ENCODE peak calls at places on chromosomes 12 and 14, in nine cellular contexts. One of them, this sample, is unnamed.

GRCh38 chr12:70242695-70243509 is at the start of gene CNOT2:
- DNase-seq in germinal center: peak
- DNase-seq in foreskin keratinocyte: peak
- DNase-seq in NCI-H2029: peak
- DNase-seq in NB4: peak
- DNase-seq in mammary epithelial cell: peak
- DNase-seq in activated T-cell treated with anti-CD3 and anti-CD28 coated beads, Interleukin-2, amount 50 U/mL, for 1 hour: peak
- DNase-seq in colonic mucosa: peak
- DNase-seq in COR-L47: peak
- DNase-seq in this sample: peak

GRCh38 chr12:124683330-124683662 is 115.9 kb upstream of the NCOR2 start:
- DNase-seq in NCI-H2029: no peak
- DNase-seq in mammary epithelial cell: peak
- DNase-seq in COR-L47: no peak
- DNase-seq in foreskin keratinocyte: peak
- DNase-seq in activated T-cell treated with anti-CD3 and anti-CD28 coated beads, Interleukin-2, amount 50 U/mL, for 1 hour: no peak
- DNase-seq in colonic mucosa: peak
- DNase-seq in germinal center: no peak
- DNase-seq in NB4: peak
- DNase-seq in this sample: no peak

GRCh38 chr14:54839681-54840080 is 62.9 kb downstream of the GCH1 start:
- DNase-seq in NCI-H2029: no peak
- DNase-seq in foreskin keratinocyte: no peak
- DNase-seq in activated T-cell treated with anti-CD3 and anti-CD28 coated beads, Interleukin-2, amount 50 U/mL, for 1 hour: no peak
- DNase-seq in NB4: no peak
- DNase-seq in germinal center: no peak
- DNase-seq in mammary epithelial cell: peak
- DNase-seq in colonic mucosa: no peak
- DNase-seq in COR-L47: no peak
- DNase-seq in this sample: no peak

GRCh38 chr14:100348779-100349708 is 25.9 kb downstream of the SLC25A47 start:
- DNase-seq in NB4: no peak
- DNase-seq in mammary epithelial cell: no peak
- DNase-seq in NCI-H2029: no peak
- DNase-seq in colonic mucosa: no peak
- DNase-seq in COR-L47: peak
- DNase-seq in foreskin keratinocyte: no peak
- DNase-seq in germinal center: no peak
- DNase-seq in activated T-cell treated with anti-CD3 and anti-CD28 coated beads, Interleukin-2, amount 50 U/mL, for 1 hour: no peak
- DNase-seq in this sample: no peak

GRCh38 chr12:82688035-82688501 is 1.4 kb downstream of the TMTC2 start:
- DNase-seq in colonic mucosa: no peak
- DNase-seq in COR-L47: no peak
- DNase-seq in NCI-H2029: no peak
- DNase-seq in activated T-cell treated with anti-CD3 and anti-CD28 coated beads, Interleukin-2, amount 50 U/mL, for 1 hour: no peak
- DNase-seq in germinal center: no peak
- DNase-seq in foreskin keratinocyte: peak
- DNase-seq in mammary epithelial cell: peak
- DNase-seq in NB4: peak
- DNase-seq in this sample: no peak

GRCh38 chr12:5511644-5512584 is 80.0 kb downstream of the NTF3 start:
- DNase-seq in foreskin keratinocyte: no peak
- DNase-seq in NCI-H2029: no peak
- DNase-seq in mammary epithelial cell: no peak
- DNase-seq in COR-L47: no peak
- DNase-seq in NB4: peak
- DNase-seq in germinal center: peak
- DNase-seq in activated T-cell treated with anti-CD3 and anti-CD28 coated beads, Interleukin-2, amount 50 U/mL, for 1 hour: no peak
- DNase-seq in colonic mucosa: peak
- DNase-seq in this sample: no peak

GRCh38 chr14:103628221-103628683 is 759 bp upstream of the KLC1 start:
- DNase-seq in colonic mucosa: peak
- DNase-seq in COR-L47: no peak
- DNase-seq in NB4: peak
- DNase-seq in activated T-cell treated with anti-CD3 and anti-CD28 coated beads, Interleukin-2, amount 50 U/mL, for 1 hour: peak
- DNase-seq in germinal center: no peak
- DNase-seq in mammary epithelial cell: peak
- DNase-seq in foreskin keratinocyte: peak
- DNase-seq in NCI-H2029: no peak
- DNase-seq in this sample: peak

GRCh38 chr14:90487031-90487430 is 90.2 kb downstream of the CALM1 start:
- DNase-seq in colonic mucosa: no peak
- DNase-seq in mammary epithelial cell: no peak
- DNase-seq in activated T-cell treated with anti-CD3 and anti-CD28 coated beads, Interleukin-2, amount 50 U/mL, for 1 hour: no peak
- DNase-seq in NB4: no peak
- DNase-seq in germinal center: no peak
- DNase-seq in foreskin keratinocyte: no peak
- DNase-seq in NCI-H2029: peak
- DNase-seq in COR-L47: peak
- DNase-seq in this sample: peak

GRCh38 chr14:68978550-68978911 is 571 bp downstream of the ACTN1 start:
- DNase-seq in foreskin keratinocyte: no peak
- DNase-seq in germinal center: peak
- DNase-seq in colonic mucosa: peak
- DNase-seq in mammary epithelial cell: peak
- DNase-seq in NCI-H2029: no peak
- DNase-seq in activated T-cell treated with anti-CD3 and anti-CD28 coated beads, Interleukin-2, amount 50 U/mL, for 1 hour: peak
- DNase-seq in NB4: peak
- DNase-seq in COR-L47: peak
- DNase-seq in this sample: peak

GRCh38 chr12:80590085-80590484 is 117.3 kb upstream of the MYF6 start:
- DNase-seq in foreskin keratinocyte: no peak
- DNase-seq in COR-L47: no peak
- DNase-seq in colonic mucosa: no peak
- DNase-seq in NB4: no peak
- DNase-seq in activated T-cell treated with anti-CD3 and anti-CD28 coated beads, Interleukin-2, amount 50 U/mL, for 1 hour: no peak
- DNase-seq in NCI-H2029: no peak
- DNase-seq in germinal center: no peak
- DNase-seq in mammary epithelial cell: peak
- DNase-seq in this sample: no peak

GRCh38 chr12:111753144-111753881 is 13.4 kb upstream of the ALDH2 start:
- DNase-seq in NCI-H2029: peak
- DNase-seq in activated T-cell treated with anti-CD3 and anti-CD28 coated beads, Interleukin-2, amount 50 U/mL, for 1 hour: no peak
- DNase-seq in mammary epithelial cell: no peak
- DNase-seq in COR-L47: no peak
- DNase-seq in NB4: peak
- DNase-seq in germinal center: no peak
- DNase-seq in colonic mucosa: peak
- DNase-seq in foreskin keratinocyte: peak
- DNase-seq in this sample: peak

GRCh38 chr14:54688229-54688628 is 121.3 kb downstream of the SAMD4A start:
- DNase-seq in COR-L47: no peak
- DNase-seq in mammary epithelial cell: no peak
- DNase-seq in NCI-H2029: no peak
- DNase-seq in germinal center: no peak
- DNase-seq in foreskin keratinocyte: no peak
- DNase-seq in NB4: no peak
- DNase-seq in colonic mucosa: no peak
- DNase-seq in activated T-cell treated with anti-CD3 and anti-CD28 coated beads, Interleukin-2, amount 50 U/mL, for 1 hour: no peak
- DNase-seq in this sample: no peak

GRCh38 chr14:91911474-91912032 is 35.9 kb downstream of the FBLN5 start:
- DNase-seq in colonic mucosa: peak
- DNase-seq in foreskin keratinocyte: peak
- DNase-seq in germinal center: peak
- DNase-seq in NCI-H2029: peak
- DNase-seq in mammary epithelial cell: peak
- DNase-seq in activated T-cell treated with anti-CD3 and anti-CD28 coated beads, Interleukin-2, amount 50 U/mL, for 1 hour: peak
- DNase-seq in NB4: peak
- DNase-seq in COR-L47: peak
- DNase-seq in this sample: peak

GRCh38 chr14:54278087-54278486 is 118.7 kb upstream of the CDKN3 start:
- DNase-seq in activated T-cell treated with anti-CD3 and anti-CD28 coated beads, Interleukin-2, amount 50 U/mL, for 1 hour: no peak
- DNase-seq in colonic mucosa: no peak
- DNase-seq in germinal center: no peak
- DNase-seq in foreskin keratinocyte: no peak
- DNase-seq in NCI-H2029: no peak
- DNase-seq in NB4: no peak
- DNase-seq in COR-L47: no peak
- DNase-seq in mammary epithelial cell: no peak
- DNase-seq in this sample: no peak

GRCh38 chr12:91902860-91903683 is 242.6 kb downstream of the BTG1 start:
- DNase-seq in NB4: no peak
- DNase-seq in COR-L47: no peak
- DNase-seq in mammary epithelial cell: peak
- DNase-seq in germinal center: no peak
- DNase-seq in colonic mucosa: no peak
- DNase-seq in foreskin keratinocyte: peak
- DNase-seq in activated T-cell treated with anti-CD3 and anti-CD28 coated beads, Interleukin-2, amount 50 U/mL, for 1 hour: no peak
- DNase-seq in NCI-H2029: no peak
- DNase-seq in this sample: no peak

GRCh38 chr12:23895792-23896218 is 53.7 kb downstream of the SOX5 start:
- DNase-seq in activated T-cell treated with anti-CD3 and anti-CD28 coated beads, Interleukin-2, amount 50 U/mL, for 1 hour: no peak
- DNase-seq in NB4: no peak
- DNase-seq in mammary epithelial cell: no peak
- DNase-seq in germinal center: no peak
- DNase-seq in COR-L47: peak
- DNase-seq in foreskin keratinocyte: no peak
- DNase-seq in NCI-H2029: peak
- DNase-seq in colonic mucosa: no peak
- DNase-seq in this sample: no peak

GRCh38 chr14:68806526-68807147 is 13.8 kb upstream of the ZFP36L1 start:
- DNase-seq in foreskin keratinocyte: no peak
- DNase-seq in activated T-cell treated with anti-CD3 and anti-CD28 coated beads, Interleukin-2, amount 50 U/mL, for 1 hour: no peak
- DNase-seq in NCI-H2029: no peak
- DNase-seq in colonic mucosa: peak
- DNase-seq in NB4: no peak
- DNase-seq in COR-L47: no peak
- DNase-seq in germinal center: peak
- DNase-seq in mammary epithelial cell: no peak
- DNase-seq in this sample: no peak

GRCh38 chr12:52249511-52250047 is 16.5 kb downstream of the KRT7 start:
- DNase-seq in germinal center: no peak
- DNase-seq in mammary epithelial cell: no peak
- DNase-seq in foreskin keratinocyte: no peak
- DNase-seq in colonic mucosa: no peak
- DNase-seq in activated T-cell treated with anti-CD3 and anti-CD28 coated beads, Interleukin-2, amount 50 U/mL, for 1 hour: no peak
- DNase-seq in NB4: no peak
- DNase-seq in COR-L47: no peak
- DNase-seq in NCI-H2029: no peak
- DNase-seq in this sample: no peak

GRCh38 chr12:131619106-131619642 is 91.7 kb upstream of the SFSWAP start:
- DNase-seq in NCI-H2029: no peak
- DNase-seq in activated T-cell treated with anti-CD3 and anti-CD28 coated beads, Interleukin-2, amount 50 U/mL, for 1 hour: no peak
- DNase-seq in colonic mucosa: no peak
- DNase-seq in COR-L47: no peak
- DNase-seq in NB4: no peak
- DNase-seq in mammary epithelial cell: no peak
- DNase-seq in germinal center: no peak
- DNase-seq in foreskin keratinocyte: no peak
- DNase-seq in this sample: no peak

GRCh38 chr14:101960225-101960624 is 4.1 kb upstream of the DYNC1H1 start:
- DNase-seq in foreskin keratinocyte: no peak
- DNase-seq in colonic mucosa: peak
- DNase-seq in germinal center: no peak
- DNase-seq in mammary epithelial cell: no peak
- DNase-seq in COR-L47: no peak
- DNase-seq in NCI-H2029: no peak
- DNase-seq in activated T-cell treated with anti-CD3 and anti-CD28 coated beads, Interleukin-2, amount 50 U/mL, for 1 hour: no peak
- DNase-seq in NB4: peak
- DNase-seq in this sample: no peak

GRCh38 chr12:52539024-52539820 is 13.7 kb downstream of the KRT71 start:
- DNase-seq in NB4: no peak
- DNase-seq in NCI-H2029: peak
- DNase-seq in mammary epithelial cell: peak
- DNase-seq in activated T-cell treated with anti-CD3 and anti-CD28 coated beads, Interleukin-2, amount 50 U/mL, for 1 hour: no peak
- DNase-seq in foreskin keratinocyte: peak
- DNase-seq in COR-L47: peak
- DNase-seq in colonic mucosa: no peak
- DNase-seq in germinal center: no peak
- DNase-seq in this sample: no peak

GRCh38 chr12:77992760-77993159 is 162.1 kb downstream of the NAV3 start:
- DNase-seq in NCI-H2029: no peak
- DNase-seq in activated T-cell treated with anti-CD3 and anti-CD28 coated beads, Interleukin-2, amount 50 U/mL, for 1 hour: no peak
- DNase-seq in NB4: no peak
- DNase-seq in mammary epithelial cell: no peak
- DNase-seq in colonic mucosa: no peak
- DNase-seq in COR-L47: no peak
- DNase-seq in foreskin keratinocyte: no peak
- DNase-seq in germinal center: no peak
- DNase-seq in this sample: no peak

GRCh38 chr12:103799504-103800251 is 41.4 kb downstream of the NT5DC3 start:
- DNase-seq in NCI-H2029: peak
- DNase-seq in germinal center: no peak
- DNase-seq in activated T-cell treated with anti-CD3 and anti-CD28 coated beads, Interleukin-2, amount 50 U/mL, for 1 hour: no peak
- DNase-seq in colonic mucosa: peak
- DNase-seq in mammary epithelial cell: peak
- DNase-seq in NB4: peak
- DNase-seq in COR-L47: peak
- DNase-seq in foreskin keratinocyte: peak
- DNase-seq in this sample: no peak

This sample was measured in pancreas.